ENCODE peak calls at places on chromosomes 5 and 9, in eight cellular contexts. R, H, B, S, U, Q, V and W are unnamed samples.

GRCh38 chr9:95763983-95764382 is 111.5 kb upstream of the ERCC6L2 start:
- DNase-seq in B (no peak), R (no peak), V (no peak), S (no peak), Q (no peak), U (no peak), H (no peak), W (no peak)

GRCh38 chr5:135986891-135987401 is 32.2 kb upstream of the LECT2 start:
- DNase-seq in S (no peak), R (no peak), Q (no peak), V (no peak), U (no peak), B (no peak), H (no peak), W (no peak)

GRCh38 chr5:149917073-149917676 is 27.4 kb downstream of the PDE6A start:
- DNase-seq in R (no peak), V (no peak), B (no peak), S (no peak), H (no peak), Q (no peak), U (no peak), W (no peak)

GRCh38 chr9:34085581-34086500 is 37.2 kb upstream of the UBAP2 start:
- DNase-seq in R (no peak), V (no peak), H (no peak), B (no peak), Q (no peak), S (no peak), U (no peak), W (peak; percentile 48)

GRCh38 chr5:135881244-135881643 is 14.4 kb downstream of the IL9 start:
- DNase-seq in Q (no peak), H (no peak), B (no peak), S (no peak), U (no peak), R (no peak), V (no peak), W (peak; percentile 51)

GRCh38 chr9:99400184-99400731 is 178.2 kb downstream of the SEC61B start:
- DNase-seq in V (no peak), R (no peak), Q (no peak), S (no peak), B (no peak), H (no peak), U (no peak), W (no peak)

GRCh38 chr5:143837306-143837848 is 25.4 kb downstream of the HMHB1 start:
- DNase-seq in U (no peak), B (no peak), H (peak; percentile 44), V (no peak), Q (peak; percentile 87), R (no peak), S (no peak), W (no peak)

GRCh38 chr9:91536211-91536691 is 112.6 kb upstream of the NFIL3 start:
- DNase-seq in V (no peak), Q (peak; percentile 4), B (peak; percentile 92), S (no peak), H (no peak), U (no peak), R (no peak), W (no peak)

GRCh38 chr5:6248132-6248531 is 130.2 kb downstream of the MED10 start:
- DNase-seq in V (no peak), B (no peak), H (no peak), Q (no peak), U (no peak), S (no peak), R (no peak), W (no peak)

GRCh38 chr9:71896762-71897161 is 14.2 kb downstream of the ABHD17B start:
- DNase-seq in H (no peak), V (no peak), R (no peak), Q (no peak), B (no peak), U (no peak), S (no peak), W (no peak)

GRCh38 chr5:177996660-177997318 is 747 bp upstream of the PROP1 start:
- DNase-seq in Q (no peak), H (no peak), S (no peak), R (no peak), V (no peak), B (no peak), U (no peak), W (no peak)

GRCh38 chr9:22049411-22049810 is 40.3 kb upstream of the CDKN2B start:
- DNase-seq in B (no peak), V (no peak), Q (no peak), U (no peak), R (no peak), H (no peak), S (no peak), W (no peak)

GRCh38 chr9:33852216-33852826 is 35.4 kb downstream of the UBE2R2 start:
- DNase-seq in H (no peak), Q (peak; percentile 46), R (no peak), B (peak; percentile 17), U (no peak), V (peak; percentile 15), S (peak; percentile 10), W (peak; percentile 63)

GRCh38 chr5:34491251-34491620 is 164.9 kb upstream of the RAI14 start:
- DNase-seq in R (no peak), Q (no peak), V (peak; percentile 75), U (no peak), B (no peak), H (no peak), S (no peak), W (no peak)

GRCh38 chr5:10352404-10353240 is 873 bp upstream of the MARCHF6 start:
- DNase-seq in R (no peak), Q (no peak), U (no peak), B (no peak), V (no peak), H (no peak), S (no peak), W (no peak)

GRCh38 chr5:146206257-146206656 is 2.9 kb downstream of the RBM27 start:
- DNase-seq in S (no peak), U (no peak), V (no peak), H (no peak), R (no peak), Q (no peak), B (no peak), W (no peak)

GRCh38 chr5:130642461-130642860 is 522.6 kb downstream of the HINT1 start:
- DNase-seq in V (no peak), U (no peak), H (no peak), R (no peak), S (no peak), B (no peak), Q (no peak), W (no peak)

GRCh38 chr5:132456553-132457361 is 33.8 kb downstream of the IRF1 start:
- DNase-seq in S (no peak), V (no peak), H (no peak), B (peak; percentile 90), Q (no peak), R (no peak), U (peak; percentile 53), W (no peak)

GRCh38 chr5:175513297-175513696 is 34.9 kb downstream of the SFXN1 start:
- DNase-seq in R (no peak), U (no peak), B (no peak), V (no peak), S (no peak), Q (no peak), H (no peak), W (peak; percentile 61)

GRCh38 chr9:95381243-95381642 is 63.7 kb upstream of the FANCC start:
- DNase-seq in S (no peak), H (no peak), Q (no peak), B (peak; percentile 52), V (no peak), U (no peak), R (no peak), W (no peak)

GRCh38 chr9:128276574-128277270 is 646 bp downstream of the SWI5 start:
- DNase-seq in H (no peak), B (peak; percentile 42), Q (no peak), U (no peak), S (no peak), V (no peak), R (no peak), W (peak; percentile 48)

GRCh38 chr5:143923634-143924265 is 111.8 kb downstream of the HMHB1 start:
- DNase-seq in U (no peak), H (no peak), B (peak; percentile 60), R (no peak), V (no peak), Q (no peak), S (no peak), W (no peak)

GRCh38 chr5:60992871-60993270 is 47.9 kb downstream of the NDUFAF2 start:
- DNase-seq in V (no peak), H (no peak), R (no peak), U (no peak), Q (no peak), S (no peak), B (no peak), W (no peak)

GRCh38 chr5:96629774-96630173 is 32.4 kb upstream of the CAST start:
- DNase-seq in Q (peak; percentile 67), U (no peak), V (peak; percentile 40), S (no peak), B (peak; percentile 23), R (no peak), H (peak; percentile 90), W (no peak)

GRCh38 chr9:36023260-36024048 is 13.3 kb upstream of the RECK start:
- DNase-seq in S (peak; percentile 45), H (no peak), U (peak; percentile 36), R (peak; percentile 49), B (peak; percentile 28), Q (peak; percentile 18), V (peak; percentile 32), W (peak; percentile 80)

GRCh38 chr9:105242557-105242956 is 1.9 kb upstream of the SLC44A1 start:
- DNase-seq in B (no peak), V (no peak), U (no peak), R (no peak), S (no peak), Q (no peak), H (no peak), W (no peak)

GRCh38 chr5:14574891-14575496 is 6.6 kb upstream of the OTULINL start:
- DNase-seq in R (no peak), B (no peak), S (no peak), U (no peak), Q (no peak), V (peak; percentile 95), H (no peak), W (no peak)